ENCODE peak calls at places on chromosome 21, in nine cellular contexts. V, L, Y, T, A, I, M, G and S are unnamed samples.

GRCh38 chr21:36910581-36911307 is 55.7 kb downstream of the HLCS start:
- DNase-seq in T (no peak), L (no peak), G (no peak), M (no peak), Y (no peak), V (peak; percentile 70), I (peak; percentile 70), A (no peak), S (no peak)

GRCh38 chr21:36479415-36480402 is at the start of gene CLDN14:
- DNase-seq in G (no peak), T (no peak), V (peak; percentile 44), I (peak; percentile 13), A (peak; percentile 52), L (peak; percentile 27), M (no peak), Y (no peak), S (no peak)

GRCh38 chr21:21324297-21324696 is 326.1 kb downstream of the NCAM2 start:
- DNase-seq in I (no peak), Y (no peak), A (no peak), V (no peak), G (peak; percentile 36), M (no peak), T (no peak), L (no peak), S (no peak)

GRCh38 chr21:30839304-30839703 is 9.7 kb upstream of the KRTAP7-1 start:
- DNase-seq in I (peak; percentile 0), V (peak; percentile 28), A (peak; percentile 78), L (no peak), Y (no peak), M (peak; percentile 31), T (peak; percentile 18), G (peak; percentile 73), S (no peak)

GRCh38 chr21:17491716-17492414 is 21.0 kb upstream of the CXADR start:
- DNase-seq in L (no peak), A (peak; percentile 21), V (peak; percentile 99), I (peak; percentile 97), T (no peak), M (no peak), Y (no peak), G (no peak), S (no peak)

GRCh38 chr21:46148106-46148505 is 7.3 kb downstream of the FTCD start:
- DNase-seq in M (no peak), Y (no peak), T (no peak), L (no peak), G (no peak), V (no peak), I (no peak), A (no peak), S (no peak)

GRCh38 chr21:41612674-41613250 is 104.8 kb upstream of the TMPRSS2 start:
- DNase-seq in I (peak; percentile 93), T (peak; percentile 65), A (peak; percentile 80), L (peak; percentile 75), M (peak; percentile 68), V (peak; percentile 79), Y (no peak), G (peak; percentile 77), S (no peak)

GRCh38 chr21:41651830-41652229 is 115.0 kb downstream of the RIPK4 start:
- DNase-seq in M (no peak), G (no peak), L (no peak), V (no peak), I (peak; percentile 56), T (no peak), Y (no peak), A (no peak), S (no peak)

GRCh38 chr21:45923146-45923545 is 58.4 kb upstream of the COL6A1 start:
- DNase-seq in T (peak; percentile 47), M (peak; percentile 38), A (peak; percentile 86), Y (no peak), G (peak; percentile 80), L (peak; percentile 74), V (peak; percentile 86), I (peak; percentile 84), S (no peak)

GRCh38 chr21:36092676-36093075 is 22.9 kb downstream of the CBR1 start:
- DNase-seq in I (peak; percentile 38), M (no peak), T (no peak), Y (no peak), A (no peak), V (no peak), G (no peak), L (no peak), S (no peak)

GRCh38 chr21:42009018-42009830 is 936 bp downstream of the ZBTB21 start:
- DNase-seq in I (peak; percentile 66), L (peak; percentile 43), V (peak; percentile 41), T (peak; percentile 56), A (peak; percentile 80), Y (peak; percentile 71), M (peak; percentile 50), G (peak; percentile 46), S (no peak)

GRCh38 chr21:18951291-18952038 is 547.9 kb upstream of the TMPRSS15 start:
- DNase-seq in L (no peak), V (peak; percentile 44), Y (no peak), I (no peak), T (peak; percentile 42), A (peak; percentile 60), G (peak; percentile 62), M (peak; percentile 9), S (no peak)

GRCh38 chr21:43278359-43278758 is 109.6 kb downstream of the CRYAA start:
- DNase-seq in T (no peak), A (no peak), M (no peak), I (no peak), L (peak; percentile 13), G (no peak), V (no peak), Y (no peak), S (no peak)

GRCh38 chr21:44337941-44338895 is 972 bp downstream of the CFAP410 start:
- DNase-seq in A (peak; percentile 86), L (peak; percentile 61), Y (peak; percentile 48), G (peak; percentile 90), I (peak; percentile 70), T (peak; percentile 75), V (peak; percentile 59), M (peak; percentile 57), S (no peak)
- TF ChIP-seq CTCF in A (peak; percentile 45), L (peak; percentile 57), Y (no peak), G (peak; percentile 47), I (peak; percentile 37), T (peak; percentile 29), V (peak; percentile 61), M (peak; percentile 46), S (no peak)

GRCh38 chr21:33302055-33302454 is 22.7 kb upstream of the IFNAR1 start:
- DNase-seq in Y (no peak), A (no peak), M (no peak), T (no peak), V (no peak), L (no peak), G (no peak), I (no peak), S (no peak)

GRCh38 chr21:33300701-33301631 is 23.8 kb upstream of the IFNAR1 start:
- DNase-seq in A (no peak), I (peak; percentile 36), G (no peak), Y (no peak), T (peak; percentile 23), L (no peak), M (peak; percentile 71), V (peak; percentile 24), S (no peak)

GRCh38 chr21:33301632-33302002 is 23.2 kb upstream of the IFNAR1 start:
- DNase-seq in V (no peak), T (peak; percentile 10), I (no peak), Y (no peak), G (no peak), M (no peak), A (no peak), L (no peak), S (no peak)

GRCh38 chr21:33296156-33296555 is 28.6 kb upstream of the IFNAR1 start:
- DNase-seq in I (no peak), G (no peak), T (no peak), L (no peak), M (no peak), Y (peak; percentile 78), V (no peak), A (no peak), S (no peak)

DNA sequence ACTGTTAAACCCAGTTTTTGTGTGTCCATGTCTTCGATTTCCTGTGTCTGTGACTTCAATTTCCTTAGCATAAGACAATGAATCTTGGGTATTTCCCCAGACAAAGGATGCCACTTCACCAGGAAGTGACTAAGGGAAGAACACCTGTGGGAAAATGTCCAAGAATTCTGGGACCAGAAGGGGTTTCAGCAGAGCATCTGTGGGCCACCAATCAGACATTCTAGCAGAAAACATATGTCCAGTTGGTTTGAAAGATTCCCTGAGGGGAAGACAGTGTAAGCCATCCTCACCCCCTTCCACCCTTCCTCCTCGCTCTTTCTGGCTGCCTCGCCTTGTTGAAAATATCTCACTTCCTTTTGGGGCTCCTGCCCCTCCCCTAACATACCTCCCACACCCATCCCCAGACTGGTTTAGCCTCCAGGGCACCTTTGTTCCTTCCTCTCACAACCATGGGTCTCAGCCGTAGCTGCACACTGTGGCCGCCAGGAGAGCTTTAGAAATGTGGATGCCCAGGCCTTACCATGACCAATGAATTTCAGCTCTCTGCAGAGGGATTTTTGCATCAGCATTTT is 25.5 kb upstream of the IFNAR1 start:
- DNase-seq in A (no peak), G (no peak), T (peak; percentile 31), I (no peak), M (peak; percentile 22), V (no peak), Y (peak; percentile 49), L (no peak), S (no peak)
- TF ChIP-seq CTCF in A (no peak), G (peak; percentile 28), T (no peak), I (no peak), M (no peak), V (no peak), Y (peak; percentile 48), L (no peak), S (no peak)

GRCh38 chr21:34971656-34972055 is 77.4 kb downstream of the RUNX1 start:
- DNase-seq in V (no peak), A (no peak), Y (no peak), L (no peak), I (no peak), T (no peak), G (no peak), M (no peak), S (no peak)
- TF ChIP-seq CTCF in V (no peak), A (no peak), Y (no peak), L (no peak), I (no peak), T (no peak), G (no peak), M (no peak), S (no peak)

GRCh38 chr21:38167345-38167744 is 89.4 kb upstream of the KCNJ15 start:
- DNase-seq in A (no peak), I (no peak), L (no peak), Y (no peak), T (no peak), M (no peak), G (no peak), V (no peak), S (no peak)

GRCh38 chr21:38166214-38166547 is 90.6 kb upstream of the KCNJ15 start:
- DNase-seq in Y (no peak), T (no peak), V (peak; percentile 16), G (no peak), A (no peak), L (no peak), I (no peak), M (no peak), S (no peak)

GRCh38 chr21:38170705-38171682 is 85.8 kb upstream of the KCNJ15 start:
- DNase-seq in L (no peak), V (peak; percentile 26), Y (no peak), I (peak; percentile 40), G (no peak), M (no peak), T (no peak), A (no peak), S (no peak)

GRCh38 chr21:38171723-38172344 is 85.0 kb upstream of the KCNJ15 start:
- DNase-seq in M (no peak), T (no peak), V (peak; percentile 74), L (no peak), A (peak; percentile 35), G (peak; percentile 81), I (peak; percentile 56), Y (no peak), S (no peak)

GRCh38 chr21:38170283-38170682 is 86.5 kb upstream of the KCNJ15 start:
- DNase-seq in A (peak; percentile 26), G (peak; percentile 65), Y (no peak), I (peak; percentile 53), V (peak; percentile 38), L (no peak), T (no peak), M (no peak), S (no peak)
- TF ChIP-seq CTCF in A (peak; percentile 31), G (peak; percentile 65), Y (peak; percentile 42), I (peak; percentile 25), V (peak; percentile 56), L (peak; percentile 61), T (no peak), M (peak; percentile 39), S (no peak)